ENCODE peak calls at places on chromosome 5, in nine cellular contexts. W, K, I, E, P, J, N, D and M are unnamed samples.
A peak's percentile ranks its signal among the peaks of the same experiment; 100 is the strongest.

GRCh38 chr5:123181394-123181801 is 92.4 kb downstream of the PRDM6 start:
- DNase-seq in W (no peak), K (no peak), I (no peak), D (no peak), N (no peak), P (no peak), E (no peak), J (no peak), M (no peak)

GRCh38 chr5:120017523-120017922 is 388.2 kb downstream of the FAM170A start:
- DNase-seq in I (no peak), P (no peak), J (no peak), N (no peak), D (peak; percentile 72), K (no peak), W (peak; percentile 22), E (peak; percentile 42), M (no peak)

GRCh38 chr5:92552206-92553160 is 1028.5 kb downstream of the NR2F1-AS1 start:
- DNase-seq in D (peak; percentile 99), E (peak; percentile 93), W (peak; percentile 43), P (no peak), K (no peak), I (no peak), N (no peak), J (no peak), M (no peak)

GRCh38 chr5:94994465-94994996 is 290.4 kb downstream of the MCTP1 start:
- DNase-seq in N (no peak), I (no peak), E (no peak), D (no peak), K (no peak), W (no peak), P (no peak), J (no peak), M (no peak)

GRCh38 chr5:139745121-139745799 is 50.3 kb upstream of the PSD2 start:
- DNase-seq in W (peak; percentile 99), N (peak; percentile 84), I (peak; percentile 82), E (peak; percentile 48), K (peak; percentile 50), P (peak; percentile 23), D (peak; percentile 85), J (no peak), M (peak; percentile 74)

GRCh38 chr5:43192558-43193170 is 639 bp downstream of the NIM1K start:
- DNase-seq in D (peak; percentile 20), W (peak; percentile 61), I (no peak), J (no peak), N (no peak), E (peak; percentile 41), P (no peak), K (peak; percentile 29), M (no peak)

GRCh38 chr5:139812323-139812722 is 16.7 kb downstream of the PSD2 start:
- DNase-seq in W (peak; percentile 41), J (no peak), D (no peak), N (no peak), I (no peak), K (no peak), E (no peak), P (no peak), M (no peak)

GRCh38 chr5:42021923-42022322 is 96.8 kb downstream of the FBXO4 start:
- DNase-seq in P (no peak), K (no peak), D (peak; percentile 13), I (no peak), E (no peak), J (no peak), W (no peak), N (no peak), M (no peak)

GRCh38 chr5:180090098-180090768 is 18.7 kb upstream of the RNF130 start:
- DNase-seq in N (peak; percentile 29), E (peak; percentile 30), P (peak; percentile 70), K (peak; percentile 75), W (peak; percentile 97), J (peak; percentile 55), I (no peak), D (peak; percentile 36), M (no peak)

DNA sequence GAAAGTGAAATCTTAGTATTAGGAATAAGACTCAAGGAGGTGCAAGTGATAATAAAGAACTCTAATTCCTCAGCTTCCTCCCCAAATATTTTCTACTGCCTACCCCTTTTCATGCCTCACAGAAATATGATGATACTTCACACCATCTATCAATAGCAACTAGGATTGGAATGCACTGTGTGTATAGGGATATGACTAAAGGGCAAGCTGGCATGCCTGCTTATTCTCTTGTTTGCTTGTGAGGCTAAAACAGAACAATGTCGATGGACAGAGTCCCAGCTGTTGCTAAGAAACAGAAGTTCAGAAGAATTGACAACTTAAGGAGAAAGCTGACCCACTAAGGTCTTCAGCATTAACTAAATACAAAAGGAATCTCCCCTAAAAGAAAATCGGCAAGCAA is 9.7 kb upstream of the CHD1 start:
- DNase-seq in E (peak; percentile 25), K (no peak), J (no peak), N (no peak), W (no peak), P (no peak), I (no peak), D (peak; percentile 44), M (no peak)
- H3K4me1 ChIP-seq in E (peaks cover 9% of the 10 kb centered on the region), K (peaks cover 3% of the 10 kb centered on the region), J (no peaks in the 10 kb centered on the region), N (peaks cover 34% of the 10 kb centered on the region), W (peaks cover 42% of the 10 kb centered on the region), P (no peaks in the 10 kb centered on the region), I (peaks cover 82% of the 10 kb centered on the region), D (peaks cover 6% of the 10 kb centered on the region), M (peaks cover 22% of the 10 kb centered on the region)

DNA sequence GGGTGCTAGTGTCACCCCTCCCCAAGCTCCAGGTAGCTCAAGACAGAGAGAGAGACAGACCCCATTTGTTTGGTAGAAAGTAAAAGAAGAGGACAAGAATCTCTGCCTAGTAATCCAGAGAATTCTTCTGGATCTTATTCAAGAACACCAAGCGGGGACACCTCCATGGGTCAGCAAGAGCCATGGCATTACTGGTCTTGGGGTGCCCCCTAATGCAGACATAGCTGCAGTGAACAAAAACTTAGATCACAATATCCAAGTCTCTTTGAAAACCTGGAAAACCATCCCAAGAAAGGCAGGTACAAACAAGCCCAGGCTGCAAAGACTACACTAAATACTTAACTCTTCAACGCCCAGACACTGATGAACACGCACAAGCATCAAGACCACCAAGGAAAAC is 29.9 kb upstream of the PDE4D start:
- DNase-seq in I (no peak), K (no peak), N (no peak), J (no peak), W (no peak), E (peak; percentile 4), P (no peak), D (peak; percentile 1), M (no peak)
- TF ChIP-seq CTCF in I (no peak), K (no peak), N (no peak), J (no peak), W (no peak), E (peak; percentile 30), P (no peak), D (peak; percentile 14), M (no peak)

DNA sequence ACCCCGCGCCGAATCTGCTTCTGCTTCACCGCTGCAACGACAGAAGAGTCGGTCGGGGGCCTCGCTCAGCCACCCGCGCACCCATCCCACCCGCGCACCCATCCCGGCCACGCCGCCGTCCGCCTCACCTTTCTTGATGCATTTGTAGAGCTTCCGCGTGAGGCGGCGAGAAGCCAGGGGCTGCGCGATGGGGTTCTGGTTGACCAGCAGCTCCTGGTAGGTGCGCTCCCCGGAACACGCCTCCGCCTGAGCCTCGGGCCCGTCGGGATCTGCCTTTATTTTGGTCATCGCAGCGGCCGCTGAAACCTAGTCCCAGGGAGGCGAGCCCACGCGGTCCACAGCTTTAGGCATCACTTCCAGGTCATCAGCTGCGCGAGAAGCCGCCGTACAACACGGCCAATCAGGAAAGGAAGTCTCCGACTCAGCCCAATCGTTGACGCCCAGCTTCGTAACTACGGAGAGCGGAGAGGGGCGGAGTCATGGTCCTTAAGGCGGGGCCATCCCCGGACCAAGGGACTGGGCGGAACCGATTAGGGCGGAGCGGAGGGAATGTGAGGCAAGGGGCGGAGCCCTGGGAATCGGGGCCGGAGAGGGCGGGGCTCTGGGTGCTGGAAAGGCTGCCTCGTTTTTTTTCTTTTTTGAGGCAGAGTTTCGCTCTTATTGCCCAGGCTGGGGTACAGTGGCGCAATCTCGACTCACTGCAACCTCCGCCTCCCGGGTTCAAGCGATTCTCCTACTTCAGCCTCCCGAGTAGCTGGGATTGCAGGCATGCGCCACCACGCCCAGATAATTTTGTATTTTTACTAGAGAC is at the start of gene NHP2:
- DNase-seq in J (peak; percentile 98), N (peak; percentile 98), E (peak; percentile 98), D (peak; percentile 96), I (peak; percentile 99), W (peak; percentile 99), P (peak; percentile 99), K (peak; percentile 99), M (peak; percentile 96)
- H3K27ac ChIP-seq in J (peak within 1 kb of the TSS; percentile 21), N (peak within 1 kb of the TSS; percentile 76), E (peak within 1 kb of the TSS; percentile 36), D (peak within 1 kb of the TSS; percentile 53), I (peak within 1 kb of the TSS; percentile 46), W (peak within 1 kb of the TSS; percentile 29), P (peak within 1 kb of the TSS; percentile 47), K (no peak within 1 kb of the TSS), M (peak within 1 kb of the TSS; percentile 46)

GRCh38 chr5:14505310-14506140 is 76.1 kb upstream of the OTULINL start:
- DNase-seq in N (no peak), P (no peak), I (no peak), D (no peak), J (no peak), K (no peak), W (peak; percentile 70), E (no peak), M (no peak)

GRCh38 chr5:14508046-14508445 is 73.5 kb upstream of the OTULINL start:
- DNase-seq in D (no peak), W (no peak), I (no peak), J (no peak), K (no peak), E (no peak), P (no peak), N (no peak), M (no peak)

GRCh38 chr5:14506661-14507060 is 74.9 kb upstream of the OTULINL start:
- DNase-seq in K (no peak), I (no peak), D (no peak), W (no peak), J (no peak), P (no peak), E (no peak), N (no peak), M (no peak)

GRCh38 chr5:14509556-14509955 is 72.0 kb upstream of the OTULINL start:
- DNase-seq in J (no peak), W (no peak), E (no peak), N (no peak), D (no peak), P (no peak), I (no peak), K (no peak), M (no peak)

GRCh38 chr5:14507156-14507941 is 74.2 kb upstream of the OTULINL start:
- DNase-seq in W (no peak), P (no peak), N (no peak), D (no peak), K (no peak), I (no peak), E (no peak), J (no peak), M (no peak)
- H3K4me1 ChIP-seq in W (no peaks in the 10 kb centered on the region), P (no peaks in the 10 kb centered on the region), N (no peaks in the 10 kb centered on the region), D (no peaks in the 10 kb centered on the region), K (no peaks in the 10 kb centered on the region), I (peaks cover 7% of the 10 kb centered on the region), E (no peaks in the 10 kb centered on the region), J (no peaks in the 10 kb centered on the region), M (no peaks in the 10 kb centered on the region)

GRCh38 chr5:151406322-151406947 is 41.0 kb upstream of the SLC36A1 start:
- DNase-seq in D (no peak), P (no peak), J (peak; percentile 9), I (no peak), W (peak; percentile 58), K (no peak), E (no peak), N (no peak), M (no peak)
- TF ChIP-seq CTCF in D (peak; percentile 41), P (peak; percentile 65), J (peak; percentile 78), I (no peak), W (peak; percentile 64), K (no peak), E (peak; percentile 62), N (no peak), M (no peak)

GRCh38 chr5:151905639-151906038 is 19.0 kb downstream of the GLRA1 start:
- DNase-seq in W (no peak), I (no peak), E (no peak), K (no peak), J (no peak), N (no peak), D (peak; percentile 48), P (no peak), M (no peak)
- H3K27ac ChIP-seq in W (no peak overlapping the region), I (no peak overlapping the region), E (no peak overlapping the region), K (no peak overlapping the region), J (no peak overlapping the region), N (no peak overlapping the region), D (no peak overlapping the region), P (no peak overlapping the region), M (peak overlapping the region; percentile 47)